ENCODE peak calls at places on chromosomes 4 and X, in nine cellular contexts. One of them, this sample, is unnamed.

GRCh38 chr4:79442422-79442821 is 34.4 kb upstream of the GK2 start:
- DNase-seq in astrocyte of the cerebellum: no peak
- DNase-seq in cardiac fibroblast: peak
- DNase-seq in bronchial epithelial cell: peak
- DNase-seq in brain microvascular endothelial cell: no peak
- DNase-seq in K562: no peak
- DNase-seq in foreskin fibroblast: no peak
- DNase-seq in GM23338: no peak
- DNase-seq in sigmoid colon: no peak
- DNase-seq in this sample: no peak

GRCh38 chr4:33013280-33013679 is 2293.1 kb downstream of the PCDH7 start:
- DNase-seq in brain microvascular endothelial cell: no peak
- DNase-seq in cardiac fibroblast: no peak
- DNase-seq in astrocyte of the cerebellum: no peak
- DNase-seq in GM23338: no peak
- DNase-seq in bronchial epithelial cell: no peak
- DNase-seq in sigmoid colon: no peak
- DNase-seq in K562: no peak
- DNase-seq in foreskin fibroblast: no peak
- DNase-seq in this sample: no peak

GRCh38 chr4:54232151-54232688 is 3.1 kb downstream of the PDGFRA start:
- DNase-seq in sigmoid colon: no peak
- DNase-seq in foreskin fibroblast: no peak
- DNase-seq in bronchial epithelial cell: no peak
- DNase-seq in cardiac fibroblast: peak
- DNase-seq in K562: no peak
- DNase-seq in astrocyte of the cerebellum: no peak
- DNase-seq in brain microvascular endothelial cell: no peak
- DNase-seq in GM23338: peak
- DNase-seq in this sample: no peak

GRCh38 chr4:144557404-144557803 is 88.6 kb upstream of the HHIP start:
- DNase-seq in GM23338: no peak
- DNase-seq in astrocyte of the cerebellum: no peak
- DNase-seq in cardiac fibroblast: peak
- DNase-seq in sigmoid colon: no peak
- DNase-seq in K562: no peak
- DNase-seq in brain microvascular endothelial cell: no peak
- DNase-seq in bronchial epithelial cell: no peak
- DNase-seq in foreskin fibroblast: no peak
- DNase-seq in this sample: no peak

GRCh38 chr4:1130318-1131186 is 17.2 kb upstream of the RNF212 start:
- DNase-seq in astrocyte of the cerebellum: peak
- DNase-seq in bronchial epithelial cell: peak
- DNase-seq in sigmoid colon: peak
- DNase-seq in K562: peak
- DNase-seq in foreskin fibroblast: peak
- DNase-seq in cardiac fibroblast: peak
- DNase-seq in brain microvascular endothelial cell: peak
- DNase-seq in GM23338: peak
- DNase-seq in this sample: peak

GRCh38 chr4:5750052-5750950 is 39.3 kb downstream of the EVC start:
- DNase-seq in cardiac fibroblast: peak
- DNase-seq in foreskin fibroblast: peak
- DNase-seq in brain microvascular endothelial cell: peak
- DNase-seq in bronchial epithelial cell: no peak
- DNase-seq in GM23338: no peak
- DNase-seq in K562: peak
- DNase-seq in sigmoid colon: peak
- DNase-seq in astrocyte of the cerebellum: no peak
- DNase-seq in this sample: peak

GRCh38 chr4:126038492-126039236 is 723.9 kb downstream of the FAT4 start:
- DNase-seq in astrocyte of the cerebellum: peak
- DNase-seq in brain microvascular endothelial cell: no peak
- DNase-seq in bronchial epithelial cell: no peak
- DNase-seq in foreskin fibroblast: no peak
- DNase-seq in K562: no peak
- DNase-seq in GM23338: no peak
- DNase-seq in cardiac fibroblast: no peak
- DNase-seq in sigmoid colon: no peak
- DNase-seq in this sample: no peak

GRCh38 chr4:3427706-3428446 is 13.9 kb upstream of the HGFAC start:
- DNase-seq in brain microvascular endothelial cell: no peak
- DNase-seq in GM23338: no peak
- DNase-seq in sigmoid colon: no peak
- DNase-seq in bronchial epithelial cell: no peak
- DNase-seq in astrocyte of the cerebellum: no peak
- DNase-seq in foreskin fibroblast: no peak
- DNase-seq in cardiac fibroblast: no peak
- DNase-seq in K562: no peak
- DNase-seq in this sample: no peak

GRCh38 chr4:16122784-16123183 is 39.0 kb upstream of the PROM1 start:
- DNase-seq in bronchial epithelial cell: no peak
- DNase-seq in astrocyte of the cerebellum: no peak
- DNase-seq in brain microvascular endothelial cell: no peak
- DNase-seq in cardiac fibroblast: no peak
- DNase-seq in foreskin fibroblast: no peak
- DNase-seq in sigmoid colon: no peak
- DNase-seq in GM23338: no peak
- DNase-seq in K562: no peak
- DNase-seq in this sample: no peak

GRCh38 chr4:126405369-126405982 is 1090.7 kb downstream of the FAT4 start:
- DNase-seq in K562: no peak
- DNase-seq in astrocyte of the cerebellum: peak
- DNase-seq in GM23338: peak
- DNase-seq in foreskin fibroblast: no peak
- DNase-seq in cardiac fibroblast: peak
- DNase-seq in brain microvascular endothelial cell: no peak
- DNase-seq in bronchial epithelial cell: peak
- DNase-seq in sigmoid colon: no peak
- DNase-seq in this sample: peak

GRCh38 chr4:16505726-16506125 is 279.5 kb upstream of the TAPT1 start:
- DNase-seq in brain microvascular endothelial cell: peak
- DNase-seq in GM23338: peak
- DNase-seq in cardiac fibroblast: peak
- DNase-seq in bronchial epithelial cell: no peak
- DNase-seq in K562: no peak
- DNase-seq in astrocyte of the cerebellum: no peak
- DNase-seq in sigmoid colon: no peak
- DNase-seq in foreskin fibroblast: no peak
- DNase-seq in this sample: no peak

DNA sequence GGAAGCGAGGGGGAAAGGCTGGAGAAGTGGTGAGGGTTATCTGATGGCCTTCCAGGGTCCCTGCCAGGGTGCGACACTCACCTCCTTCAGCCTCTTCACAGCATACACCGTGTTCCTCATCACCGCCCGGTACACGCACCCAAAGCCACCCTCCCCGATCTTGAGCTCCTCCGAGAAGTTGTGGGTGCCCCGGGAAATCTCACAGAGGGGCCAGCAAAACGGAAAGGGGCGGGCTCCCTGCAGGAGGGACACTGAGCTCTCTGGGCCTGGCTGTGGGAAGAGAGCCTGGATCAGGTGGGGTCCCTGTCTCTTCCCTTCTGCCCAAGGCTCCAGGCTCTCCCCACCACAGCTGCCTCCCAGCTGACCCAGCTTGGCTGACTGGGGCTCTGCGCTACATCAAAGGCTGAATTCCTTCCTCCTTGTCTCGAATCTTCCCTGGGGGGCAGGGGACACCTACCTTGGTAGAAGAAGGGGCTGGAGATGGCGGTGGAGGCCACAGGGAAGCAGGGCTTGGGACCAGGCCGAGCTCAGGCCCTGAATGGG is 1.1 kb downstream of the IRAK1 start:
- DNase-seq in GM23338: no peak
- DNase-seq in K562: peak
- DNase-seq in cardiac fibroblast: no peak
- DNase-seq in sigmoid colon: no peak
- DNase-seq in foreskin fibroblast: no peak
- DNase-seq in brain microvascular endothelial cell: no peak
- DNase-seq in bronchial epithelial cell: no peak
- DNase-seq in astrocyte of the cerebellum: no peak
- DNase-seq in this sample: no peak
- H3K4me3 ChIP-seq in GM23338: peak
- H3K4me3 ChIP-seq in K562: peak
- H3K4me3 ChIP-seq in cardiac fibroblast: peak
- H3K4me3 ChIP-seq in sigmoid colon: peak
- H3K4me3 ChIP-seq in foreskin fibroblast: peak
- H3K4me3 ChIP-seq in brain microvascular endothelial cell: peak
- H3K4me3 ChIP-seq in bronchial epithelial cell: peak
- H3K4me3 ChIP-seq in astrocyte of the cerebellum: peak
- H3K4me3 ChIP-seq in this sample: peak

GRCh38 chr4:141078871-141079270 is 54.4 kb downstream of the RNF150 start:
- DNase-seq in astrocyte of the cerebellum: no peak
- DNase-seq in bronchial epithelial cell: no peak
- DNase-seq in brain microvascular endothelial cell: no peak
- DNase-seq in K562: no peak
- DNase-seq in foreskin fibroblast: peak
- DNase-seq in cardiac fibroblast: peak
- DNase-seq in GM23338: no peak
- DNase-seq in sigmoid colon: no peak
- DNase-seq in this sample: peak

GRCh38 chr4:141077611-141078225 is 55.6 kb downstream of the RNF150 start:
- DNase-seq in K562: no peak
- DNase-seq in GM23338: peak
- DNase-seq in bronchial epithelial cell: no peak
- DNase-seq in sigmoid colon: no peak
- DNase-seq in astrocyte of the cerebellum: no peak
- DNase-seq in cardiac fibroblast: no peak
- DNase-seq in foreskin fibroblast: no peak
- DNase-seq in brain microvascular endothelial cell: no peak
- DNase-seq in this sample: no peak

GRCh38 chr4:141079393-141079930 is 53.8 kb downstream of the RNF150 start:
- DNase-seq in astrocyte of the cerebellum: no peak
- DNase-seq in sigmoid colon: no peak
- DNase-seq in cardiac fibroblast: no peak
- DNase-seq in GM23338: no peak
- DNase-seq in K562: no peak
- DNase-seq in bronchial epithelial cell: no peak
- DNase-seq in foreskin fibroblast: no peak
- DNase-seq in brain microvascular endothelial cell: no peak
- DNase-seq in this sample: no peak

GRCh38 chr4:141080668-141081067 is 52.6 kb downstream of the RNF150 start:
- DNase-seq in bronchial epithelial cell: no peak
- DNase-seq in foreskin fibroblast: no peak
- DNase-seq in astrocyte of the cerebellum: no peak
- DNase-seq in K562: no peak
- DNase-seq in sigmoid colon: no peak
- DNase-seq in GM23338: peak
- DNase-seq in cardiac fibroblast: no peak
- DNase-seq in brain microvascular endothelial cell: no peak
- DNase-seq in this sample: no peak

DNA sequence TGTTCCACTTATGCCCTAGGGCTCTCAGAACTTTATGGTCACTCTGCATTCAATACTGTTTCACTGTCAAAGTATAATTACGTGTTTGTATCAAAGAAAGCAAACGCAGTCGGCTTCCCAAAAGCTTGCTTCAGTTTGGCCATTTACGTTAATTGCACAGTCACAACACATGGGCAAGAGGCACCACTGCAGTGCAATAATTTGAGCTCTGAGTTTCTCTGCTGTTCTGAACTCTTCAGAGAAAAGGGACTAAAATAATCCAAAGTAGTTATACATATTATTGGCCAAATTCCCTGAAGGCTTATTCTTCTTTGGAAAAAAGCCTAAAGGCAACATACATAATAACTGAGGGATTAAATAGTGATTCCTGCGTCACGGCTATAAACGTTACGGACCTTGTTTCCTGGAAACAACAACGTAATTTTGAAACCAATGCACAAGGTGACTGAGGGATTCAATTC is 51.3 kb downstream of the RNF150 start:
- DNase-seq in bronchial epithelial cell: no peak
- DNase-seq in astrocyte of the cerebellum: no peak
- DNase-seq in cardiac fibroblast: no peak
- DNase-seq in sigmoid colon: no peak
- DNase-seq in GM23338: no peak
- DNase-seq in brain microvascular endothelial cell: no peak
- DNase-seq in K562: no peak
- DNase-seq in foreskin fibroblast: no peak
- DNase-seq in this sample: no peak
- H3K4me3 ChIP-seq in bronchial epithelial cell: no peak
- H3K4me3 ChIP-seq in astrocyte of the cerebellum: no peak
- H3K4me3 ChIP-seq in cardiac fibroblast: no peak
- H3K4me3 ChIP-seq in sigmoid colon: no peak
- H3K4me3 ChIP-seq in GM23338: no peak
- H3K4me3 ChIP-seq in brain microvascular endothelial cell: no peak
- H3K4me3 ChIP-seq in K562: no peak
- H3K4me3 ChIP-seq in foreskin fibroblast: no peak
- H3K4me3 ChIP-seq in this sample: no peak

GRCh38 chr4:122650148-122650547 is 29.3 kb upstream of the IL21 start:
- DNase-seq in cardiac fibroblast: no peak
- DNase-seq in astrocyte of the cerebellum: no peak
- DNase-seq in GM23338: no peak
- DNase-seq in brain microvascular endothelial cell: no peak
- DNase-seq in sigmoid colon: no peak
- DNase-seq in bronchial epithelial cell: no peak
- DNase-seq in K562: no peak
- DNase-seq in foreskin fibroblast: no peak
- DNase-seq in this sample: no peak
- H3K4me3 ChIP-seq in cardiac fibroblast: no peak
- H3K4me3 ChIP-seq in astrocyte of the cerebellum: no peak
- H3K4me3 ChIP-seq in GM23338: no peak
- H3K4me3 ChIP-seq in brain microvascular endothelial cell: no peak
- H3K4me3 ChIP-seq in sigmoid colon: no peak
- H3K4me3 ChIP-seq in bronchial epithelial cell: no peak
- H3K4me3 ChIP-seq in K562: no peak
- H3K4me3 ChIP-seq in foreskin fibroblast: no peak
- H3K4me3 ChIP-seq in this sample: no peak

GRCh38 chr4:84483738-84484137 is 15.4 kb downstream of the NKX6-1 start:
- DNase-seq in astrocyte of the cerebellum: no peak
- DNase-seq in sigmoid colon: no peak
- DNase-seq in GM23338: peak
- DNase-seq in K562: no peak
- DNase-seq in cardiac fibroblast: no peak
- DNase-seq in foreskin fibroblast: no peak
- DNase-seq in bronchial epithelial cell: no peak
- DNase-seq in brain microvascular endothelial cell: no peak
- DNase-seq in this sample: no peak

GRCh38 chr4:84481077-84481878 is 17.8 kb downstream of the NKX6-1 start:
- DNase-seq in GM23338: peak
- DNase-seq in foreskin fibroblast: no peak
- DNase-seq in cardiac fibroblast: no peak
- DNase-seq in bronchial epithelial cell: no peak
- DNase-seq in astrocyte of the cerebellum: no peak
- DNase-seq in sigmoid colon: no peak
- DNase-seq in K562: no peak
- DNase-seq in brain microvascular endothelial cell: no peak
- DNase-seq in this sample: no peak

GRCh38 chr4:84481879-84482245 is 17.2 kb downstream of the NKX6-1 start:
- DNase-seq in foreskin fibroblast: no peak
- DNase-seq in cardiac fibroblast: no peak
- DNase-seq in GM23338: no peak
- DNase-seq in astrocyte of the cerebellum: no peak
- DNase-seq in brain microvascular endothelial cell: no peak
- DNase-seq in bronchial epithelial cell: no peak
- DNase-seq in K562: no peak
- DNase-seq in sigmoid colon: no peak
- DNase-seq in this sample: no peak

GRCh38 chr4:84484274-84484673 is 14.8 kb downstream of the NKX6-1 start:
- DNase-seq in brain microvascular endothelial cell: no peak
- DNase-seq in sigmoid colon: no peak
- DNase-seq in bronchial epithelial cell: no peak
- DNase-seq in GM23338: peak
- DNase-seq in foreskin fibroblast: no peak
- DNase-seq in cardiac fibroblast: no peak
- DNase-seq in K562: no peak
- DNase-seq in astrocyte of the cerebellum: no peak
- DNase-seq in this sample: no peak

GRCh38 chr4:84482564-84483563 is 16.2 kb downstream of the NKX6-1 start:
- DNase-seq in GM23338: peak
- DNase-seq in brain microvascular endothelial cell: peak
- DNase-seq in foreskin fibroblast: no peak
- DNase-seq in K562: no peak
- DNase-seq in sigmoid colon: no peak
- DNase-seq in bronchial epithelial cell: no peak
- DNase-seq in astrocyte of the cerebellum: no peak
- DNase-seq in cardiac fibroblast: no peak
- DNase-seq in this sample: no peak
- H3K4me3 ChIP-seq in GM23338: peak
- H3K4me3 ChIP-seq in brain microvascular endothelial cell: peak
- H3K4me3 ChIP-seq in foreskin fibroblast: no peak
- H3K4me3 ChIP-seq in K562: no peak
- H3K4me3 ChIP-seq in sigmoid colon: no peak
- H3K4me3 ChIP-seq in bronchial epithelial cell: no peak
- H3K4me3 ChIP-seq in astrocyte of the cerebellum: peak
- H3K4me3 ChIP-seq in cardiac fibroblast: no peak
- H3K4me3 ChIP-seq in this sample: peak